ENCODE peak calls at places on chromosomes 3 and 15, in seven cellular contexts. D is fibroblast of the aortic adventitia, L is GM23338, X is BJ, P is endodermal cell, Z is brain microvascular endothelial cell, O is BE2C. C is an unnamed sample.

GRCh38 chr3:120450261-120450913 is 405 bp downstream of the FSTL1 start:
- DNase-seq in P (peak; percentile 70), D (no peak), Z (no peak), O (peak; percentile 29), L (peak; percentile 63), X (no peak), C (no peak)

GRCh38 chr3:157078131-157078835 is 81.7 kb downstream of the CCNL1 start:
- DNase-seq in D (no peak), X (no peak), P (no peak), Z (no peak), O (no peak), L (no peak), C (no peak)

GRCh38 chr3:70832035-70832795 is 519.8 kb upstream of the MDFIC2 start:
- DNase-seq in P (no peak), X (peak; percentile 75), Z (no peak), O (no peak), L (no peak), D (peak; percentile 98), C (no peak)

GRCh38 chr3:154059798-154060197 is 61.4 kb upstream of the ARHGEF26 start:
- DNase-seq in D (no peak), Z (no peak), O (no peak), X (no peak), P (no peak), L (peak; percentile 19), C (no peak)

GRCh38 chr15:36448418-36448817 is 131.0 kb upstream of the CDIN1 start:
- DNase-seq in X (no peak), P (no peak), O (no peak), D (no peak), L (no peak), Z (no peak), C (no peak)

GRCh38 chr3:11739123-11739522 is 95.4 kb upstream of the VGLL4 start:
- DNase-seq in Z (no peak), P (no peak), D (peak; percentile 33), X (no peak), L (no peak), O (no peak), C (no peak)

GRCh38 chr3:183591881-183592521 is 36.5 kb upstream of the KLHL6 start:
- DNase-seq in O (no peak), X (no peak), L (peak; percentile 58), P (peak; percentile 47), D (peak; percentile 23), Z (no peak), C (no peak)

GRCh38 chr3:184371570-184372018 is 6.4 kb downstream of the THPO start:
- DNase-seq in O (peak; percentile 82), X (peak; percentile 36), L (peak; percentile 91), Z (peak; percentile 76), D (peak; percentile 90), P (peak; percentile 94), C (peak; percentile 70)

GRCh38 chr3:155908086-155908485 is 37.6 kb downstream of the GMPS start:
- DNase-seq in X (no peak), P (peak; percentile 63), D (no peak), O (no peak), Z (no peak), L (peak; percentile 46), C (no peak)

GRCh38 chr3:66450389-66451022 is 50.3 kb downstream of the LRIG1 start:
- DNase-seq in P (no peak), X (no peak), L (no peak), O (no peak), Z (no peak), D (peak; percentile 89), C (no peak)

GRCh38 chr15:92813440-92813839 is 86.7 kb upstream of the CHD2 start:
- DNase-seq in X (no peak), D (no peak), Z (no peak), P (no peak), O (no peak), L (no peak), C (no peak)

GRCh38 chr3:18652781-18653180 is 227.6 kb upstream of the SATB1 start:
- DNase-seq in D (no peak), P (no peak), X (no peak), O (no peak), Z (no peak), L (no peak), C (no peak)

GRCh38 chr3:108053025-108053424 is 37.8 kb downstream of the CD47 start:
- DNase-seq in X (no peak), P (no peak), O (no peak), Z (no peak), L (no peak), D (no peak), C (no peak)

GRCh38 chr3:191005790-191006189 is 143.3 kb upstream of the GMNC start:
- DNase-seq in P (peak; percentile 72), D (no peak), X (no peak), L (peak; percentile 71), O (no peak), Z (no peak), C (no peak)

GRCh38 chr15:40845511-40846284 is 1.9 kb downstream of the SPINT1 start:
- DNase-seq in X (no peak), O (no peak), Z (no peak), P (peak; percentile 80), D (no peak), L (peak; percentile 59), C (no peak)
- H3K4me3 ChIP-seq in X (no peak overlapping the region), O (no peak overlapping the region), Z (no peak overlapping the region), P (peak overlapping the region; percentile 80), D (no peak overlapping the region), L (peak overlapping the region; percentile 97), C (no peak overlapping the region)

GRCh38 chr3:126894516-126894915 is 88.4 kb upstream of the PLXNA1 start:
- DNase-seq in O (no peak), L (no peak), X (no peak), P (no peak), Z (no peak), D (no peak), C (no peak)

GRCh38 chr3:126893651-126894050 is 89.3 kb upstream of the PLXNA1 start:
- DNase-seq in Z (no peak), X (no peak), L (no peak), D (no peak), O (no peak), P (no peak), C (no peak)

GRCh38 chr3:126896941-126897340 is 86.0 kb upstream of the PLXNA1 start:
- DNase-seq in P (no peak), D (no peak), X (no peak), O (no peak), Z (no peak), L (no peak), C (no peak)

GRCh38 chr3:126896067-126896441 is 86.9 kb upstream of the PLXNA1 start:
- DNase-seq in P (no peak), X (no peak), O (no peak), L (no peak), D (no peak), Z (no peak), C (no peak)

GRCh38 chr3:126895178-126896066 is 87.5 kb upstream of the PLXNA1 start:
- DNase-seq in Z (no peak), P (peak; percentile 31), O (peak; percentile 37), D (peak; percentile 60), X (no peak), L (no peak), C (no peak)
- TF ChIP-seq CTCF in Z (no peak), P (no peak), O (no peak), D (no peak), X (no peak), L (no peak), C (no peak)

DNA sequence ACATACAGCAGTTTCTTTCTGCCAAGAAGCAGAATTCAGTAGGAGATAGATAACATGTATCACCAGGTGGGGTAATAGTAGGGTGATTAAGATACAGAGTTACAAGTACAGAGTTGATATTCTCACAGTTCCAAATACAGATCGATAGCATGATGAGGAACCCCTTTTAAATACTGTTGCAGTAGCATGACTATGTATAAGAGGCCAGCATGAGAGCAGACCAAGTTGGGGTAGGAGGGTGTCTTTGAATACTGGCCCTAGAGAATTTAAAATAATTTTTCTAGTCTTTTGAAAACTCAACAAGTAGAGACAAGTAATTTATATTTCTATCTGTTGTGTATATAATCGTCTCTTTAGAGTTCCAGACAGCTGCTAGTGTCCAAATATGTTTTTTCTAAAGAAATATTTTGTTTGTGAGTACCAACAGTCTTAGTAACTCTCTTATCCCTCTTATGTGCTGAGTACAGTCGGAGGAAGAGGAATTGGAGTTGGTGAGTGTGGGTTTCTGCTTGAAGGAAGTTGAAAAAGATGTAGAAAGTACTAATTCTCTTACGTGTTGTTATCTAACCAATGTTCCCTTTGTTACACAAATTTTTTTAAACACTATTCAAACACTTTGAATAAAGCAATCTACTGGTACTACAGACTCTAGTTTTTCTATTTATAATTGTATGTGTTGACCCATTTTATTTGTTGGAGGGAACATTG is 30.2 kb downstream of the LYSMD4 start:
- DNase-seq in D (peak; percentile 57), L (no peak), P (no peak), X (no peak), O (no peak), Z (no peak), C (no peak)
- H3K4me3 ChIP-seq in D (no peak overlapping the region), L (no peak overlapping the region), P (no peak overlapping the region), X (no peak overlapping the region), O (no peak overlapping the region), Z (no peak overlapping the region), C (no peak overlapping the region)

DNA sequence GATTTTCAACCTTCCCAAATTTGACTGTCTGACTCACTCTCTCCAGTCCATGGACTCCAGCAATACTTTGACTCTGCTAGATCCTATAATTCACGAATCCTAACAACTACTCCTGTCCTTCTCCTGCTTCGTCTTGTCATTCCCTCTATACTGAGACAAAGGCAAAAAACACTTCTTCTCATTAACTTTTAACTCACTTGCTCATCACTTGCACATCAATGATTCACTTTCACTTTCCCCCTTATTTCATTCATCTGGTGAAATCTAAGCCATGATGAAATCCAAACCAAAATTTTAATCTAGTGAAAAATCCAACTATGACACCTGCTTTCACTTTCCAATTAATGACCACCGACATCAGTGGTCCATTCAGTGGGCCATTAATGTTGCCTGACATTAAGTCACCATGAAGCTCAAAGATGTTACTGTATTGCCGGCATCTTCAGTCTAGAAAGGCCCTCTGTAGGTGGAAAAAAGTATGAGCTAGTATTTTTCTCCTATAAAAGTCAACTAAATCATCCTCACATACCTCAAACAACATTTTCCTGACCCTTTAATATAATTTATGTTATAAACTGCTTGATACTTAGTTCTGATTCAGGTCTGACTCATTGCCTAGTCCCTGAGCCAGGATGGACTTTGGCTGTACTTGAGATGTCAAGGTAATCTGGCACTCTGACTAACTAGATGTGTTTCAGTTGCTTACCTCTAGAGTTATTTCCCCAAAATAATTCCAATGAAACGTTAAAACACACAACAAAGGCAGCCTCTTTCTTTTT is 158.6 kb downstream of the CNTN6 start:
- DNase-seq in D (peak; percentile 38), L (peak; percentile 14), P (no peak), Z (peak; percentile 5), X (no peak), O (no peak), C (no peak)
- TF ChIP-seq CTCF in D (peak; percentile 25), L (peak; percentile 32), P (peak; percentile 65), Z (peak; percentile 30), X (no peak), O (peak; percentile 16), C (no peak)

GRCh38 chr15:55552926-55553325 is 35.2 kb downstream of the PYGO1 start:
- DNase-seq in P (peak; percentile 51), Z (peak; percentile 85), L (peak; percentile 34), O (peak; percentile 86), D (peak; percentile 61), X (no peak), C (no peak)
- H3K4me3 ChIP-seq in P (no peak overlapping the region), Z (no peak overlapping the region), L (no peak overlapping the region), O (no peak overlapping the region), D (no peak overlapping the region), X (no peak overlapping the region), C (no peak overlapping the region)

C was measured in HFF-Myc.